ENCODE peak calls at places on chromosomes 11 and 22, in five cellular contexts. One of them, this sample, is unnamed.

GRCh38 chr22:46613606-46613997 is 6.6 kb upstream of the GRAMD4 start:
- DNase-seq in mucosa of gallbladder: no peak
- DNase-seq in LoVo: no peak
- DNase-seq in Panc1: no peak
- DNase-seq in NCI-H748 treated with DMSO at 0.1 percent for 48 hours: no peak
- DNase-seq in this sample: no peak

GRCh38 chr11:119168471-119169271 is at the start of gene NLRX1:
- DNase-seq in mucosa of gallbladder: peak; percentile 85
- DNase-seq in LoVo: peak; percentile 85
- DNase-seq in Panc1: peak; percentile 61
- DNase-seq in NCI-H748 treated with DMSO at 0.1 percent for 48 hours: peak; percentile 11
- DNase-seq in this sample: peak; percentile 93

GRCh38 chr11:13942908-13943505 is 19.5 kb upstream of the SPON1 start:
- DNase-seq in mucosa of gallbladder: no peak
- DNase-seq in LoVo: peak; percentile 45
- DNase-seq in Panc1: no peak
- DNase-seq in NCI-H748 treated with DMSO at 0.1 percent for 48 hours: no peak
- DNase-seq in this sample: no peak

GRCh38 chr11:107598225-107599139 is 7.5 kb downstream of the ELMOD1 start:
- DNase-seq in mucosa of gallbladder: no peak
- DNase-seq in LoVo: no peak
- DNase-seq in Panc1: no peak
- DNase-seq in NCI-H748 treated with DMSO at 0.1 percent for 48 hours: no peak
- DNase-seq in this sample: no peak

GRCh38 chr11:96055706-96056387 is 131.9 kb upstream of the MTMR2 start:
- DNase-seq in mucosa of gallbladder: no peak
- DNase-seq in LoVo: no peak
- DNase-seq in Panc1: no peak
- DNase-seq in NCI-H748 treated with DMSO at 0.1 percent for 48 hours: no peak
- DNase-seq in this sample: no peak

GRCh38 chr11:83568474-83568873 is 282.3 kb upstream of the CCDC90B start:
- DNase-seq in mucosa of gallbladder: no peak
- DNase-seq in LoVo: no peak
- DNase-seq in Panc1: no peak
- DNase-seq in NCI-H748 treated with DMSO at 0.1 percent for 48 hours: no peak
- DNase-seq in this sample: no peak

GRCh38 chr22:49765951-49766350 is 61.7 kb downstream of the BRD1 start:
- DNase-seq in mucosa of gallbladder: no peak
- DNase-seq in LoVo: no peak
- DNase-seq in Panc1: no peak
- DNase-seq in NCI-H748 treated with DMSO at 0.1 percent for 48 hours: no peak
- DNase-seq in this sample: no peak

GRCh38 chr11:59144096-59144495 is 1.4 kb downstream of the FAM111A start:
- DNase-seq in mucosa of gallbladder: no peak
- DNase-seq in LoVo: no peak
- DNase-seq in Panc1: no peak
- DNase-seq in NCI-H748 treated with DMSO at 0.1 percent for 48 hours: peak; percentile 40
- DNase-seq in this sample: no peak

GRCh38 chr11:130625907-130626306 is 177.5 kb downstream of the ADAMTS15 start:
- DNase-seq in mucosa of gallbladder: no peak
- DNase-seq in LoVo: no peak
- DNase-seq in Panc1: no peak
- DNase-seq in NCI-H748 treated with DMSO at 0.1 percent for 48 hours: no peak
- DNase-seq in this sample: no peak

GRCh38 chr22:31526275-31526674 is 29.9 kb downstream of the SFI1 start:
- DNase-seq in mucosa of gallbladder: no peak
- DNase-seq in LoVo: no peak
- DNase-seq in Panc1: no peak
- DNase-seq in NCI-H748 treated with DMSO at 0.1 percent for 48 hours: no peak
- DNase-seq in this sample: no peak

GRCh38 chr22:29780781-29781676 is 13.9 kb downstream of the UQCR10 start:
- DNase-seq in mucosa of gallbladder: no peak
- DNase-seq in LoVo: no peak
- DNase-seq in Panc1: no peak
- DNase-seq in NCI-H748 treated with DMSO at 0.1 percent for 48 hours: no peak
- DNase-seq in this sample: no peak

GRCh38 chr11:76185931-76186401 is 20.3 kb downstream of the WNT11 start:
- DNase-seq in mucosa of gallbladder: no peak
- DNase-seq in LoVo: no peak
- DNase-seq in Panc1: no peak
- DNase-seq in NCI-H748 treated with DMSO at 0.1 percent for 48 hours: no peak
- DNase-seq in this sample: peak; percentile 54

GRCh38 chr11:116918925-116919653 is 81.7 kb upstream of the APOA1 start:
- DNase-seq in mucosa of gallbladder: no peak
- DNase-seq in LoVo: no peak
- DNase-seq in Panc1: no peak
- DNase-seq in NCI-H748 treated with DMSO at 0.1 percent for 48 hours: no peak
- DNase-seq in this sample: no peak

GRCh38 chr22:19407649-19408606 is 23.6 kb downstream of the HIRA start:
- DNase-seq in mucosa of gallbladder: no peak
- DNase-seq in LoVo: no peak
- DNase-seq in Panc1: no peak
- DNase-seq in NCI-H748 treated with DMSO at 0.1 percent for 48 hours: no peak
- DNase-seq in this sample: no peak

GRCh38 chr22:29205598-29206371 is at the start of gene EMID1:
- DNase-seq in mucosa of gallbladder: no peak
- DNase-seq in LoVo: peak; percentile 40
- DNase-seq in Panc1: no peak
- DNase-seq in NCI-H748 treated with DMSO at 0.1 percent for 48 hours: no peak
- DNase-seq in this sample: peak; percentile 69

GRCh38 chr22:37303821-37304274 is 21.5 kb downstream of the CYTH4 start:
- DNase-seq in mucosa of gallbladder: no peak
- DNase-seq in LoVo: no peak
- DNase-seq in Panc1: peak; percentile 75
- DNase-seq in NCI-H748 treated with DMSO at 0.1 percent for 48 hours: no peak
- DNase-seq in this sample: peak; percentile 45

GRCh38 chr11:128551641-128552335 is 35.6 kb downstream of the ETS1 start:
- DNase-seq in mucosa of gallbladder: no peak
- DNase-seq in LoVo: no peak
- DNase-seq in Panc1: no peak
- DNase-seq in NCI-H748 treated with DMSO at 0.1 percent for 48 hours: no peak
- DNase-seq in this sample: no peak

GRCh38 chr11:101446238-101446637 is 137.6 kb downstream of the TRPC6 start:
- DNase-seq in mucosa of gallbladder: no peak
- DNase-seq in LoVo: no peak
- DNase-seq in Panc1: no peak
- DNase-seq in NCI-H748 treated with DMSO at 0.1 percent for 48 hours: no peak
- DNase-seq in this sample: no peak

GRCh38 chr22:20638143-20638870 is 130.9 kb downstream of the MED15 start:
- DNase-seq in mucosa of gallbladder: no peak
- DNase-seq in LoVo: no peak
- DNase-seq in Panc1: no peak
- DNase-seq in NCI-H748 treated with DMSO at 0.1 percent for 48 hours: no peak
- DNase-seq in this sample: no peak

GRCh38 chr11:66294626-66295620 is 3.2 kb downstream of the TMEM151A start:
- DNase-seq in mucosa of gallbladder: no peak
- DNase-seq in LoVo: no peak
- DNase-seq in Panc1: no peak
- DNase-seq in NCI-H748 treated with DMSO at 0.1 percent for 48 hours: no peak
- DNase-seq in this sample: no peak

GRCh38 chr11:20178976-20179375 is 18.7 kb upstream of the DBX1 start:
- DNase-seq in mucosa of gallbladder: no peak
- DNase-seq in LoVo: no peak
- DNase-seq in Panc1: no peak
- DNase-seq in NCI-H748 treated with DMSO at 0.1 percent for 48 hours: no peak
- DNase-seq in this sample: no peak

GRCh38 chr11:104254347-104254746 is 90.4 kb upstream of the PDGFD start:
- DNase-seq in mucosa of gallbladder: no peak
- DNase-seq in LoVo: no peak
- DNase-seq in Panc1: no peak
- DNase-seq in NCI-H748 treated with DMSO at 0.1 percent for 48 hours: peak; percentile 16
- DNase-seq in this sample: no peak

GRCh38 chr22:19654338-19654922 is 59.9 kb upstream of the SEPTIN5 start:
- DNase-seq in mucosa of gallbladder: no peak
- DNase-seq in LoVo: no peak
- DNase-seq in Panc1: no peak
- DNase-seq in NCI-H748 treated with DMSO at 0.1 percent for 48 hours: no peak
- DNase-seq in this sample: no peak

GRCh38 chr11:106216281-106216680 is 138.8 kb downstream of the AASDHPPT start:
- DNase-seq in mucosa of gallbladder: no peak
- DNase-seq in LoVo: no peak
- DNase-seq in Panc1: no peak
- DNase-seq in NCI-H748 treated with DMSO at 0.1 percent for 48 hours: no peak
- DNase-seq in this sample: no peak